ENCODE peak calls at places on chromosome 3, in five cellular contexts. One of them, this sample, is unnamed.

GRCh38 chr3:177137774-177138705 is 59.2 kb downstream of the TBL1XR1 start:
- DNase-seq in lung: no peak
- DNase-seq in T-cell: no peak
- DNase-seq in GM12865: no peak
- DNase-seq in stimulated activated CD4-positive, alpha-beta T cell treated with anti-CD3 and anti-CD28 coated beads, Interleukin-12 subunit alpha, Interleukin-12 subunit beta, amount 100 ng/mL, for 48 hours: no peak
- DNase-seq in this sample: no peak

GRCh38 chr3:182508896-182509295 is 284.4 kb upstream of the ATP11B start:
- DNase-seq in stimulated activated CD4-positive, alpha-beta T cell treated with anti-CD3 and anti-CD28 coated beads, Interleukin-12 subunit alpha, Interleukin-12 subunit beta, amount 100 ng/mL, for 48 hours: no peak
- DNase-seq in GM12865: no peak
- DNase-seq in T-cell: no peak
- DNase-seq in lung: no peak
- DNase-seq in this sample: no peak

GRCh38 chr3:74590620-74591262 is 23.7 kb downstream of the CNTN3 start:
- DNase-seq in GM12865: no peak
- DNase-seq in stimulated activated CD4-positive, alpha-beta T cell treated with anti-CD3 and anti-CD28 coated beads, Interleukin-12 subunit alpha, Interleukin-12 subunit beta, amount 100 ng/mL, for 48 hours: no peak
- DNase-seq in lung: no peak
- DNase-seq in T-cell: no peak
- DNase-seq in this sample: no peak

GRCh38 chr3:71391361-71391760 is 192.2 kb downstream of the FOXP1 start:
- DNase-seq in GM12865: no peak
- DNase-seq in lung: no peak
- DNase-seq in T-cell: no peak
- DNase-seq in stimulated activated CD4-positive, alpha-beta T cell treated with anti-CD3 and anti-CD28 coated beads, Interleukin-12 subunit alpha, Interleukin-12 subunit beta, amount 100 ng/mL, for 48 hours: no peak
- DNase-seq in this sample: no peak

GRCh38 chr3:151918253-151919029 is 45.0 kb downstream of the SUCNR1 start:
- DNase-seq in stimulated activated CD4-positive, alpha-beta T cell treated with anti-CD3 and anti-CD28 coated beads, Interleukin-12 subunit alpha, Interleukin-12 subunit beta, amount 100 ng/mL, for 48 hours: no peak
- DNase-seq in GM12865: peak; percentile 56
- DNase-seq in T-cell: no peak
- DNase-seq in lung: no peak
- DNase-seq in this sample: no peak

GRCh38 chr3:32950516-32950915 is 928 bp upstream of the CCR4 start:
- DNase-seq in stimulated activated CD4-positive, alpha-beta T cell treated with anti-CD3 and anti-CD28 coated beads, Interleukin-12 subunit alpha, Interleukin-12 subunit beta, amount 100 ng/mL, for 48 hours: no peak
- DNase-seq in lung: no peak
- DNase-seq in T-cell: no peak
- DNase-seq in GM12865: no peak
- DNase-seq in this sample: no peak

GRCh38 chr3:127985216-127985615 is 67.0 kb upstream of the SEC61A1 start:
- DNase-seq in GM12865: no peak
- DNase-seq in lung: no peak
- DNase-seq in T-cell: no peak
- DNase-seq in stimulated activated CD4-positive, alpha-beta T cell treated with anti-CD3 and anti-CD28 coated beads, Interleukin-12 subunit alpha, Interleukin-12 subunit beta, amount 100 ng/mL, for 48 hours: no peak
- DNase-seq in this sample: no peak

GRCh38 chr3:126100688-126101301 is 16.9 kb upstream of the SLC41A3 start:
- DNase-seq in T-cell: no peak
- DNase-seq in lung: peak; percentile 26
- DNase-seq in GM12865: peak; percentile 55
- DNase-seq in stimulated activated CD4-positive, alpha-beta T cell treated with anti-CD3 and anti-CD28 coated beads, Interleukin-12 subunit alpha, Interleukin-12 subunit beta, amount 100 ng/mL, for 48 hours: no peak
- DNase-seq in this sample: no peak

GRCh38 chr3:156609546-156609945 is 54.6 kb upstream of the SSR3 start:
- DNase-seq in stimulated activated CD4-positive, alpha-beta T cell treated with anti-CD3 and anti-CD28 coated beads, Interleukin-12 subunit alpha, Interleukin-12 subunit beta, amount 100 ng/mL, for 48 hours: no peak
- DNase-seq in lung: no peak
- DNase-seq in GM12865: no peak
- DNase-seq in T-cell: no peak
- DNase-seq in this sample: no peak